ENCODE peak calls at places on chromosomes 11 and 22, in nine cellular contexts. One of them, this sample, is unnamed.

GRCh38 chr11:130897262-130898182 is 18.8 kb downstream of the SNX19 start:
- DNase-seq in GM23338: no peak
- DNase-seq in transverse colon: peak; percentile 57
- DNase-seq in K562: no peak
- DNase-seq in breast epithelium: peak; percentile 70
- DNase-seq in SK-N-MC: no peak
- DNase-seq in HCT116: no peak
- DNase-seq in sigmoid colon: peak; percentile 96
- DNase-seq in stomach: peak; percentile 50
- DNase-seq in this sample: no peak

GRCh38 chr11:9506489-9507343 is 45.9 kb downstream of the ZNF143 start:
- DNase-seq in HCT116: peak; percentile 75
- DNase-seq in SK-N-MC: no peak
- DNase-seq in stomach: peak; percentile 83
- DNase-seq in GM23338: peak; percentile 97
- DNase-seq in sigmoid colon: peak; percentile 80
- DNase-seq in K562: peak; percentile 61
- DNase-seq in transverse colon: peak; percentile 82
- DNase-seq in breast epithelium: peak; percentile 72
- DNase-seq in this sample: peak; percentile 61

GRCh38 chr11:126993599-126993998 is 7.0 kb downstream of the KIRREL3 start:
- DNase-seq in K562: no peak
- DNase-seq in SK-N-MC: no peak
- DNase-seq in breast epithelium: no peak
- DNase-seq in GM23338: no peak
- DNase-seq in HCT116: no peak
- DNase-seq in sigmoid colon: no peak
- DNase-seq in stomach: no peak
- DNase-seq in transverse colon: no peak
- DNase-seq in this sample: no peak

GRCh38 chr22:35212020-35212419 is 45.3 kb upstream of the HMGXB4 start:
- DNase-seq in GM23338: no peak
- DNase-seq in breast epithelium: no peak
- DNase-seq in HCT116: no peak
- DNase-seq in SK-N-MC: no peak
- DNase-seq in transverse colon: no peak
- DNase-seq in stomach: peak; percentile 31
- DNase-seq in sigmoid colon: no peak
- DNase-seq in K562: peak; percentile 87
- DNase-seq in this sample: no peak

GRCh38 chr11:70668204-70669202 is 270.2 kb downstream of the CTTN start:
- DNase-seq in K562: no peak
- DNase-seq in breast epithelium: no peak
- DNase-seq in stomach: no peak
- DNase-seq in transverse colon: no peak
- DNase-seq in sigmoid colon: no peak
- DNase-seq in SK-N-MC: no peak
- DNase-seq in GM23338: no peak
- DNase-seq in HCT116: no peak
- DNase-seq in this sample: no peak

GRCh38 chr22:48739348-48740085 is 1088.2 kb downstream of the BRD1 start:
- DNase-seq in GM23338: no peak
- DNase-seq in stomach: no peak
- DNase-seq in transverse colon: no peak
- DNase-seq in HCT116: no peak
- DNase-seq in sigmoid colon: no peak
- DNase-seq in SK-N-MC: no peak
- DNase-seq in breast epithelium: peak; percentile 31
- DNase-seq in K562: no peak
- DNase-seq in this sample: no peak

GRCh38 chr11:96299155-96299883 is 43.7 kb downstream of the MAML2 start:
- DNase-seq in K562: no peak
- DNase-seq in breast epithelium: no peak
- DNase-seq in sigmoid colon: no peak
- DNase-seq in GM23338: no peak
- DNase-seq in SK-N-MC: no peak
- DNase-seq in HCT116: no peak
- DNase-seq in transverse colon: no peak
- DNase-seq in stomach: no peak
- DNase-seq in this sample: no peak

GRCh38 chr11:64894070-64894811 is 15.8 kb upstream of the EHD1 start:
- DNase-seq in sigmoid colon: peak; percentile 90
- DNase-seq in K562: peak; percentile 86
- DNase-seq in breast epithelium: peak; percentile 82
- DNase-seq in transverse colon: peak; percentile 95
- DNase-seq in SK-N-MC: no peak
- DNase-seq in HCT116: no peak
- DNase-seq in stomach: peak; percentile 92
- DNase-seq in GM23338: peak; percentile 93
- DNase-seq in this sample: peak; percentile 86

GRCh38 chr11:89487016-89487415 is 4.2 kb downstream of the NOX4 start:
- DNase-seq in transverse colon: no peak
- DNase-seq in breast epithelium: no peak
- DNase-seq in HCT116: no peak
- DNase-seq in stomach: no peak
- DNase-seq in K562: no peak
- DNase-seq in sigmoid colon: no peak
- DNase-seq in SK-N-MC: no peak
- DNase-seq in GM23338: no peak
- DNase-seq in this sample: no peak

GRCh38 chr11:57764972-57765371 is 3.4 kb downstream of the CTNND1 start:
- DNase-seq in breast epithelium: no peak
- DNase-seq in stomach: no peak
- DNase-seq in K562: peak; percentile 42
- DNase-seq in SK-N-MC: no peak
- DNase-seq in sigmoid colon: no peak
- DNase-seq in transverse colon: no peak
- DNase-seq in HCT116: no peak
- DNase-seq in GM23338: no peak
- DNase-seq in this sample: no peak

GRCh38 chr11:6738590-6738989 is 33.2 kb downstream of the OR2AG2 start:
- DNase-seq in K562: no peak
- DNase-seq in transverse colon: no peak
- DNase-seq in stomach: no peak
- DNase-seq in sigmoid colon: no peak
- DNase-seq in breast epithelium: no peak
- DNase-seq in HCT116: no peak
- DNase-seq in GM23338: no peak
- DNase-seq in SK-N-MC: no peak
- DNase-seq in this sample: no peak

GRCh38 chr11:74072286-74072685 is 63.4 kb upstream of the UCP3 start:
- DNase-seq in sigmoid colon: no peak
- DNase-seq in breast epithelium: no peak
- DNase-seq in transverse colon: no peak
- DNase-seq in K562: no peak
- DNase-seq in GM23338: no peak
- DNase-seq in SK-N-MC: no peak
- DNase-seq in HCT116: no peak
- DNase-seq in stomach: no peak
- DNase-seq in this sample: no peak

GRCh38 chr22:50578776-50579310 is 616 bp upstream of the CPT1B start:
- DNase-seq in SK-N-MC: no peak
- DNase-seq in sigmoid colon: peak; percentile 65
- DNase-seq in K562: no peak
- DNase-seq in GM23338: no peak
- DNase-seq in HCT116: no peak
- DNase-seq in transverse colon: no peak
- DNase-seq in stomach: no peak
- DNase-seq in breast epithelium: no peak
- DNase-seq in this sample: no peak

GRCh38 chr11:15816270-15816871 is 540.0 kb downstream of the SOX6 start:
- DNase-seq in SK-N-MC: no peak
- DNase-seq in stomach: no peak
- DNase-seq in HCT116: no peak
- DNase-seq in K562: no peak
- DNase-seq in breast epithelium: no peak
- DNase-seq in GM23338: no peak
- DNase-seq in transverse colon: peak; percentile 50
- DNase-seq in sigmoid colon: no peak
- DNase-seq in this sample: no peak

GRCh38 chr22:20956258-20957117 is 10.6 kb upstream of the AIFM3 start:
- DNase-seq in HCT116: peak; percentile 73
- DNase-seq in sigmoid colon: no peak
- DNase-seq in transverse colon: peak; percentile 87
- DNase-seq in SK-N-MC: no peak
- DNase-seq in GM23338: peak; percentile 87
- DNase-seq in stomach: no peak
- DNase-seq in breast epithelium: no peak
- DNase-seq in K562: no peak
- DNase-seq in this sample: peak; percentile 40

GRCh38 chr11:5234390-5234834 is at the start of gene HBD:
- DNase-seq in SK-N-MC: no peak
- DNase-seq in breast epithelium: no peak
- DNase-seq in HCT116: no peak
- DNase-seq in transverse colon: no peak
- DNase-seq in sigmoid colon: no peak
- DNase-seq in K562: peak; percentile 77
- DNase-seq in GM23338: no peak
- DNase-seq in stomach: no peak
- DNase-seq in this sample: peak; percentile 3

GRCh38 chr11:87215236-87215635 is 177.5 kb downstream of the TMEM135 start:
- DNase-seq in HCT116: no peak
- DNase-seq in K562: no peak
- DNase-seq in sigmoid colon: no peak
- DNase-seq in GM23338: no peak
- DNase-seq in transverse colon: no peak
- DNase-seq in stomach: no peak
- DNase-seq in breast epithelium: no peak
- DNase-seq in SK-N-MC: no peak
- DNase-seq in this sample: no peak

GRCh38 chr22:36285017-36285416 is 32.1 kb downstream of the APOL1 start:
- DNase-seq in stomach: no peak
- DNase-seq in breast epithelium: no peak
- DNase-seq in sigmoid colon: peak; percentile 76
- DNase-seq in transverse colon: no peak
- DNase-seq in GM23338: no peak
- DNase-seq in HCT116: no peak
- DNase-seq in SK-N-MC: no peak
- DNase-seq in K562: no peak
- DNase-seq in this sample: no peak
- TF ChIP-seq POLR2AphosphoS5 in stomach: no peak
- TF ChIP-seq POLR2AphosphoS5 in breast epithelium: no peak
- TF ChIP-seq POLR2AphosphoS5 in sigmoid colon: no peak
- TF ChIP-seq POLR2AphosphoS5 in transverse colon: peak; percentile 15
- TF ChIP-seq POLR2AphosphoS5 in GM23338: peak; percentile 12
- TF ChIP-seq POLR2AphosphoS5 in HCT116: no peak
- TF ChIP-seq POLR2AphosphoS5 in SK-N-MC: no peak
- TF ChIP-seq POLR2AphosphoS5 in K562: no peak
- TF ChIP-seq POLR2AphosphoS5 in this sample: no peak

DNA sequence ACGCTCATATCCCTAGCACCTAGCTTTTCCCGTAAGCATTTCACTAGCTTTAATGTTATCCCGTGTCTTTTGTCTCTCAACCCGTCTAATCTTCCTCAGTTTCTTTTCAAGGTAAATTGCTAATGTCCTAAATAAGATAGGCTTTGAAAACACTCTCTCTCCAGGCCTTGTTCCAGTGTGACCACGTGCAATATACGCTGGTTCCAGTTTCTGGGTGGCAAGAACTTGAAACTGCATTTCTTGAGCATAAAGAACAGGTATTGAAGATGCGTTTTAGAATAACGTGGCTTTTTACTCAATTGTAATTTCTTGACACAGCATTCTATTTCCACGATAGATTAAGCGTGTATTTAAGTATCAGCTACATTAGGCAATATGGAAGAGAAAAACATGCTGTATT is 1.1 kb downstream of the CDC45 start:
- DNase-seq in stomach: no peak
- DNase-seq in transverse colon: no peak
- DNase-seq in SK-N-MC: no peak
- DNase-seq in GM23338: no peak
- DNase-seq in breast epithelium: no peak
- DNase-seq in K562: no peak
- DNase-seq in sigmoid colon: no peak
- DNase-seq in HCT116: no peak
- DNase-seq in this sample: no peak
- H3K4me3 ChIP-seq in stomach: no peak overlapping the region
- H3K4me3 ChIP-seq in transverse colon: no peak overlapping the region
- H3K4me3 ChIP-seq in SK-N-MC: peak overlapping the region; percentile 96
- H3K4me3 ChIP-seq in GM23338: peak overlapping the region; percentile 55
- H3K4me3 ChIP-seq in breast epithelium: no peak overlapping the region
- H3K4me3 ChIP-seq in K562: peak overlapping the region; percentile 70
- H3K4me3 ChIP-seq in sigmoid colon: no peak overlapping the region
- H3K4me3 ChIP-seq in HCT116: peak overlapping the region; percentile 91
- H3K4me3 ChIP-seq in this sample: peak overlapping the region; percentile 100

GRCh38 chr22:46348099-46348695 is 12.7 kb downstream of the TRMU start:
- DNase-seq in sigmoid colon: no peak
- DNase-seq in SK-N-MC: no peak
- DNase-seq in stomach: no peak
- DNase-seq in HCT116: no peak
- DNase-seq in GM23338: no peak
- DNase-seq in K562: no peak
- DNase-seq in breast epithelium: no peak
- DNase-seq in transverse colon: no peak
- DNase-seq in this sample: no peak

GRCh38 chr22:46349238-46349637 is 13.7 kb downstream of the TRMU start:
- DNase-seq in K562: no peak
- DNase-seq in GM23338: no peak
- DNase-seq in SK-N-MC: no peak
- DNase-seq in stomach: no peak
- DNase-seq in sigmoid colon: no peak
- DNase-seq in breast epithelium: no peak
- DNase-seq in transverse colon: no peak
- DNase-seq in HCT116: no peak
- DNase-seq in this sample: no peak

GRCh38 chr22:46349681-46350080 is 14.2 kb downstream of the TRMU start:
- DNase-seq in GM23338: no peak
- DNase-seq in breast epithelium: no peak
- DNase-seq in SK-N-MC: no peak
- DNase-seq in transverse colon: no peak
- DNase-seq in HCT116: no peak
- DNase-seq in K562: no peak
- DNase-seq in sigmoid colon: no peak
- DNase-seq in stomach: no peak
- DNase-seq in this sample: no peak

GRCh38 chr22:46347646-46348045 is 12.1 kb downstream of the TRMU start:
- DNase-seq in sigmoid colon: no peak
- DNase-seq in GM23338: no peak
- DNase-seq in SK-N-MC: no peak
- DNase-seq in stomach: no peak
- DNase-seq in transverse colon: no peak
- DNase-seq in K562: no peak
- DNase-seq in breast epithelium: no peak
- DNase-seq in HCT116: no peak
- DNase-seq in this sample: no peak

GRCh38 chr22:46346680-46347405 is 11.3 kb downstream of the TRMU start:
- DNase-seq in HCT116: no peak
- DNase-seq in stomach: peak; percentile 64
- DNase-seq in sigmoid colon: no peak
- DNase-seq in K562: no peak
- DNase-seq in breast epithelium: no peak
- DNase-seq in transverse colon: no peak
- DNase-seq in SK-N-MC: no peak
- DNase-seq in GM23338: no peak
- DNase-seq in this sample: no peak
- H3K27ac ChIP-seq in HCT116: no peak overlapping the region
- H3K27ac ChIP-seq in stomach: peak overlapping the region; percentile 36
- H3K27ac ChIP-seq in sigmoid colon: no peak overlapping the region
- H3K27ac ChIP-seq in K562: no peak overlapping the region
- H3K27ac ChIP-seq in breast epithelium: no peak overlapping the region
- H3K27ac ChIP-seq in transverse colon: no peak overlapping the region
- H3K27ac ChIP-seq in SK-N-MC: no peak overlapping the region
- H3K27ac ChIP-seq in GM23338: no peak overlapping the region
- H3K27ac ChIP-seq in this sample: no peak overlapping the region

GRCh38 chr22:18056161-18056666 is 21.6 kb upstream of the PEX26 start:
- DNase-seq in K562: no peak
- DNase-seq in breast epithelium: no peak
- DNase-seq in transverse colon: peak; percentile 57
- DNase-seq in sigmoid colon: no peak
- DNase-seq in SK-N-MC: no peak
- DNase-seq in stomach: no peak
- DNase-seq in HCT116: no peak
- DNase-seq in GM23338: no peak
- DNase-seq in this sample: no peak
- TF ChIP-seq POLR2AphosphoS5 in K562: no peak
- TF ChIP-seq POLR2AphosphoS5 in breast epithelium: no peak
- TF ChIP-seq POLR2AphosphoS5 in transverse colon: no peak
- TF ChIP-seq POLR2AphosphoS5 in sigmoid colon: no peak
- TF ChIP-seq POLR2AphosphoS5 in SK-N-MC: no peak
- TF ChIP-seq POLR2AphosphoS5 in stomach: no peak
- TF ChIP-seq POLR2AphosphoS5 in HCT116: no peak
- TF ChIP-seq POLR2AphosphoS5 in GM23338: no peak
- TF ChIP-seq POLR2AphosphoS5 in this sample: no peak

This sample was measured in HL-60.